ENCODE peak calls at places on chromosomes 16 and 17, in five cellular contexts. L, O, I, A and S are unnamed samples.

GRCh38 chr17:21464611-21465021 is 88.5 kb downstream of the KCNJ12 start:
- DNase-seq in A (no peak), L (no peak), O (no peak), I (no peak), S (no peak)

GRCh38 chr17:9016941-9017552 is 4.3 kb upstream of the NTN1 start:
- DNase-seq in I (no peak), L (no peak), O (no peak), A (peak), S (no peak)

GRCh38 chr17:57338257-57338919 is 82.1 kb downstream of the MSI2 start:
- DNase-seq in A (no peak), I (no peak), O (no peak), L (no peak), S (no peak)

GRCh38 chr17:82149401-82150099 is 51.5 kb upstream of the FASN start:
- DNase-seq in I (no peak), L (no peak), O (no peak), A (no peak), S (no peak)

GRCh38 chr17:27473190-27473747 is 17.0 kb downstream of the KSR1 start:
- DNase-seq in A (peak), I (no peak), O (no peak), L (no peak), S (no peak)

GRCh38 chr17:27980035-27980434 is 62.4 kb upstream of the NLK start:
- DNase-seq in L (no peak), A (no peak), O (peak), I (peak), S (no peak)

GRCh38 chr16:82061861-82062525 is 26.9 kb downstream of the HSD17B2 start:
- DNase-seq in I (peak), L (no peak), O (no peak), A (peak), S (no peak)

GRCh38 chr16:15708096-15708495 is 58.1 kb downstream of the NDE1 start:
- DNase-seq in O (no peak), A (no peak), I (no peak), L (no peak), S (no peak)

GRCh38 chr16:48963306-48963705 is 318.3 kb downstream of the CBLN1 start:
- DNase-seq in O (no peak), L (no peak), I (no peak), A (no peak), S (no peak)

GRCh38 chr16:21666772-21667171 is 3.0 kb downstream of the OTOA start:
- DNase-seq in I (no peak), O (no peak), L (no peak), A (no peak), S (no peak)

GRCh38 chr16:24286713-24287405 is 30.7 kb downstream of the CACNG3 start:
- DNase-seq in O (no peak), A (no peak), I (no peak), L (no peak), S (no peak)

GRCh38 chr17:43846221-43846712 is 709 bp upstream of the CD300LG start:
- DNase-seq in O (peak), L (peak), I (peak), A (peak), S (peak)

GRCh38 chr16:56424791-56425438 is 430 bp downstream of the AMFR start:
- DNase-seq in L (peak), O (peak), A (peak), I (peak), S (peak)

GRCh38 chr17:12445331-12445730 is 220.4 kb upstream of the MYOCD start:
- DNase-seq in L (no peak), I (no peak), A (no peak), O (no peak), S (no peak)

GRCh38 chr16:12999368-12999767 is 98.0 kb downstream of the SHISA9 start:
- DNase-seq in O (no peak), L (no peak), A (no peak), I (no peak), S (no peak)

DNA sequence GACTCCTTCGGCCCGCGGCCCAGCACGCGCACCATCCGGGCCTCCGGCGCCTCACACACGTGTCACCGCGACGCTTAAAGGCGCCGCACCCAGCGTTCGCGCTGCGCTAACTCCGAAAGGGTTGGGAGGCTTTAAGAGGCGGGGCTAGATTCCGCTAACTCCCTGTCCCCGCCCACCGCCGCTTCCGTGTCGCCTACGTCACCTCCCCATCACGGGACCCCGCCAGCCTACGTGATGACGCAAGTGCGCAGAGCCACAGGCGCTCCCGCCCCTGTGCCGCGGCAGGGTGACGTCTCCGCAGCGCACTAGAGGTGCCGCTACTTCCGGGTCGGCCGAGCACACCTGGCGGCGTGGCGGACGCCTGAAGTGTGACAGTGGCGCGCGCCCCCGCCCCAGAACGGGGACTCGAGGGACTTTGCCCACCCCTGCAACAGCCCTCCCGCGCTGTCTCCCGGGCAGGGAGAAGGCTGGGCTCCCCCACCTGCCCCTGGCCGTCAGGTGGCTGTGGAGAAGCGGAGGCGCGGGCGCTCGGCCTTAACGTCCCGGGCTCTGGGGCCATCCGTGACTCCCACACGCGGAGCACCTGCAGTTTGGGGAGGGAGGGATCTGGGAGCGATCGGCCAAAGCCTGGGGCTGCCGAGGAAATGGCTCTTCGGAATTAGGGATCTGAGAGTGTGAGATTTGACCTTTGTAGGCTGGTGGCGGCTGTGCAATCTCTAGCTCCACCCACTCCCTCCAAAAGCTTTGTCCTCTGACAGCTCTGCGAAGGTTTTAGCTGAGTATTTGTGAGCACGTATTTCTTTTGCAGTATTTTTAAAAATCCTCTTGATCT is at the start of gene USP36:
- DNase-seq in O (peak), I (peak), L (peak), A (peak), S (peak)
- TF ChIP-seq POLR2A in O (peak), I (peak), L (peak), A (peak), S (peak)

GRCh38 chr16:29973384-29974246 is at the start of gene TAOK2:
- DNase-seq in I (peak), O (peak), L (peak), A (peak), S (peak)
- TF ChIP-seq POLR2A in I (peak), O (peak), L (peak), A (peak), S (peak)

GRCh38 chr16:30406911-30407793 is at the start of gene ZNF771:
- DNase-seq in L (peak), I (peak), O (peak), A (peak), S (peak)
- TF ChIP-seq POLR2A in L (peak), I (peak), O (peak), A (peak), S (no peak)

GRCh38 chr17:45334701-45335677 is 18.2 kb upstream of the MAP3K14 start:
- DNase-seq in I (no peak), A (no peak), L (peak), O (no peak), S (no peak)

GRCh38 chr17:45334231-45334630 is 17.4 kb upstream of the MAP3K14 start:
- DNase-seq in A (no peak), O (no peak), I (no peak), L (peak), S (no peak)

GRCh38 chr17:45335721-45336120 is 18.9 kb upstream of the MAP3K14 start:
- DNase-seq in L (no peak), O (no peak), A (no peak), I (no peak), S (no peak)

GRCh38 chr17:45338023-45338781 is 21.4 kb upstream of the MAP3K14 start:
- DNase-seq in O (peak), L (no peak), I (no peak), A (no peak), S (peak)

GRCh38 chr17:45336390-45337182 is 19.8 kb upstream of the MAP3K14 start:
- DNase-seq in A (no peak), I (no peak), L (peak), O (no peak), S (peak)
- TF ChIP-seq POLR2A in A (no peak), I (no peak), L (no peak), O (no peak), S (no peak)

DNA sequence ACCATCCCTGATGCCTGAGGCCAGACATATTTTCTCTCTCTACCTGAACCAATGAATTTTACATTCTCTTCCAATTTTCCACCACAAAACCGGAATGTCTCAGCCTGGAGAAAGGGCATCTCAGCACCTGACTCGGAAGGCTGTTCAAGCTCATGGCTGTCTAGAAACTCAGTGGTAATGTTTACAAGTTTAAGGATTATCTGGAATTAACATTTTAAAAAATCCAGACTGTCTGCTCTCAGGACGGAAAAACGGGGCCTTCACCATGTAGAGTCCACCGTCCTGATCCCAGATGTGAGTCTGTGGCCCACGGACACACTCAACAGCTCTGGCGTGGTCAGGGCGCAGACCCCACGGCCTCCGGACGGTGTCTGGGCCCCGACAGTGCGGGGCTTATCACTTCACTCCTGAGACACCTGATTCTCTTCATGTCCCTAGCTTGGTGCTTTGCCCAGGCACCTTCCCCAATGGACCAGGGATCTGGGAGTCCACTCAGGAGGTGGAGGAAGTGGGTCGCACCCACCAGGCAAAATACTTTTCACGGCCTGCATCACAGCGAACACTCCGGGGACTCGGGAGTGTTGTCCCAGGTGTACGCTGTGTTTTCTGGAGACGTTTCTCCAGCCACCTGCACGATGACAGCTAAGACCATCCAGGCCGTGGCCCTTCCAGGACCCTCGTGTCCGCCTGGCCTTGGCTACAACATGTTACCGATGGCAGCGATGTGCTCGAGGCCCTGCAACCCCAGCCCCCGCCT is 101.5 kb downstream of the ZNF778 start:
- DNase-seq in I (no peak), L (no peak), O (no peak), A (no peak), S (peak)
- TF ChIP-seq POLR2A in I (no peak), L (no peak), O (no peak), A (no peak), S (no peak)

GRCh38 chr17:67824735-67825626 is at the start of gene BPTF:
- DNase-seq in A (peak), I (peak), L (peak), O (peak), S (peak)
- TF ChIP-seq POLR2A in A (peak), I (peak), L (peak), O (peak), S (no peak)

GRCh38 chr17:38702900-38703741 is 2.0 kb upstream of the MLLT6 start:
- DNase-seq in L (no peak), I (no peak), O (no peak), A (peak), S (peak)
- TF ChIP-seq POLR2A in L (no peak), I (no peak), O (no peak), A (no peak), S (no peak)